ENCODE peak calls at places on chromosome 11, in six cellular contexts. Q, F, T, N, W and P are unnamed samples.
A peak's percentile ranks its signal among the peaks of the same experiment; 100 is the strongest.

GRCh38 chr11:113317297-113317696 is 2.9 kb downstream of the TTC12 start:
- DNase-seq in N (no peak), Q (no peak), F (no peak), W (no peak), T (no peak), P (no peak)

GRCh38 chr11:102798012-102798746 is at the start of gene MMP1:
- DNase-seq in F (no peak), N (no peak), Q (no peak), W (no peak), T (no peak), P (no peak)

GRCh38 chr11:57776101-57776511 is 14.5 kb downstream of the CTNND1 start:
- DNase-seq in N (no peak), Q (no peak), T (no peak), W (no peak), F (no peak), P (no peak)

GRCh38 chr11:115652501-115652900 is 148.3 kb upstream of the CADM1 start:
- DNase-seq in N (no peak), W (no peak), Q (no peak), F (no peak), T (no peak), P (no peak)

GRCh38 chr11:65224939-65225283 is 36.9 kb upstream of the POLA2 start:
- DNase-seq in Q (no peak), N (peak; percentile 46), W (no peak), F (no peak), T (no peak), P (no peak)

GRCh38 chr11:1706634-1707400 is 9.8 kb downstream of the KRTAP5-6 start:
- DNase-seq in W (no peak), N (peak; percentile 29), T (no peak), F (no peak), Q (no peak), P (no peak)

GRCh38 chr11:30244255-30244654 is 13.4 kb downstream of the FSHB start:
- DNase-seq in Q (no peak), N (peak; percentile 32), W (no peak), T (no peak), F (no peak), P (no peak)

GRCh38 chr11:96328395-96329010 is 14.5 kb downstream of the MAML2 start:
- DNase-seq in Q (no peak), T (no peak), N (peak; percentile 44), F (no peak), W (no peak), P (no peak)

GRCh38 chr11:94557992-94558391 is 9.2 kb upstream of the PIWIL4 start:
- DNase-seq in Q (no peak), T (no peak), F (no peak), N (no peak), W (no peak), P (no peak)

GRCh38 chr11:14107071-14107470 is 144.5 kb downstream of the SPON1 start:
- DNase-seq in W (no peak), N (no peak), F (no peak), T (no peak), Q (no peak), P (no peak)

GRCh38 chr11:46391578-46392420 is at the start of gene CHRM4:
- DNase-seq in Q (no peak), T (no peak), W (peak; percentile 37), N (peak; percentile 78), F (no peak), P (peak; percentile 51)

GRCh38 chr11:126925321-126926093 is 75.1 kb downstream of the KIRREL3 start:
- DNase-seq in F (no peak), W (no peak), N (no peak), T (no peak), Q (no peak), P (no peak)

GRCh38 chr11:88439356-88439755 is 101.8 kb upstream of the CTSC start:
- DNase-seq in Q (no peak), T (no peak), F (no peak), N (no peak), W (no peak), P (no peak)

GRCh38 chr11:102421262-102421661 is 31.3 kb downstream of the TMEM123 start:
- DNase-seq in N (no peak), W (peak; percentile 50), F (no peak), T (no peak), Q (no peak), P (no peak)